ENCODE peak calls at places on chromosome X, in seven cellular contexts. R is stimulated activated naive B cell treated with anti-CD40 and anti-IgM and Interleukin-4, amounts not matched to agents 10 μg/mL and 1 μg/mL and 100 μg/mL, for 72 hours; C is activated CD4-positive, alpha-beta T cell treated with anti-CD3 and anti-CD28 coated beads, Interleukin-2, amount 50 U/mL, for 24 hours; N is ecto neural progenitor cell; P is RCC 7860; U is AG20443; K is WERI-Rb-1. X is an unnamed sample.

GRCh38 chrX:11190745-11191510 is 79.8 kb downstream of the HCCS start:
- DNase-seq in R (no peak), C (no peak), N (no peak), P (no peak), U (no peak), K (no peak), X (no peak)

GRCh38 chrX:21738145-21738949 is 19.6 kb downstream of the SMPX start:
- DNase-seq in R (no peak), C (no peak), N (peak; percentile 75), P (no peak), U (no peak), K (peak; percentile 87), X (peak; percentile 85)

GRCh38 chrX:20594985-20595384 is 328.3 kb upstream of the RPS6KA3 start:
- DNase-seq in R (no peak), C (no peak), N (no peak), P (peak; percentile 5), U (peak; percentile 18), K (no peak), X (no peak)

GRCh38 chrX:1465261-1466231 is 12.8 kb upstream of the ASMTL start:
- DNase-seq in R (no peak), C (no peak), N (peak; percentile 34), P (no peak), U (no peak), K (peak; percentile 13), X (peak; percentile 28)

GRCh38 chrX:23752740-23753435 is 9.8 kb upstream of the ACOT9 start:
- DNase-seq in R (no peak), C (no peak), N (no peak), P (no peak), U (peak; percentile 60), K (no peak), X (no peak)

GRCh38 chrX:145881175-145881867 is 63.7 kb downstream of the SLITRK2 start:
- DNase-seq in R (no peak), C (no peak), N (no peak), P (no peak), U (no peak), K (no peak), X (peak; percentile 35)

GRCh38 chrX:153926594-153926862 is 464 bp upstream of the ARHGAP4 start:
- DNase-seq in R (no peak), C (no peak), N (no peak), P (no peak), U (no peak), K (no peak), X (no peak)

GRCh38 chrX:72018277-72019112 is 107.8 kb downstream of the NHSL2 start:
- DNase-seq in R (peak; percentile 44), C (peak; percentile 49), N (peak; percentile 82), P (peak; percentile 68), U (peak; percentile 94), K (peak; percentile 72), X (peak; percentile 86)

GRCh38 chrX:56794831-56795230 is 65.8 kb downstream of the NBDY start:
- DNase-seq in R (no peak), C (no peak), N (no peak), P (no peak), U (no peak), K (no peak), X (no peak)

GRCh38 chrX:112628288-112628687 is 51.5 kb downstream of the LHFPL1 start:
- DNase-seq in R (no peak), C (no peak), N (no peak), P (no peak), U (no peak), K (no peak), X (no peak)

GRCh38 chrX:18883961-18884765 is 99.8 kb downstream of the PHKA2 start:
- DNase-seq in R (no peak), C (no peak), N (no peak), P (no peak), U (no peak), K (no peak), X (no peak)

GRCh38 chrX:48802089-48802812 is 384 bp downstream of the HDAC6 start:
- DNase-seq in R (peak; percentile 81), C (no peak), N (peak; percentile 87), P (peak; percentile 65), U (peak; percentile 75), K (peak; percentile 87), X (peak; percentile 88)

GRCh38 chrX:54492340-54492739 is 3.7 kb downstream of the FGD1 start:
- DNase-seq in R (no peak), C (no peak), N (no peak), P (peak; percentile 47), U (peak; percentile 68), K (no peak), X (peak; percentile 34)

GRCh38 chrX:136868283-136869055 is 12.1 kb downstream of the RBMX start:
- DNase-seq in R (no peak), C (no peak), N (no peak), P (no peak), U (no peak), K (no peak), X (no peak)

GRCh38 chrX:115560978-115561604 is at the start of gene PLS3:
- DNase-seq in R (no peak), C (no peak), N (peak; percentile 91), P (peak; percentile 74), U (peak; percentile 89), K (peak; percentile 84), X (peak; percentile 96)

GRCh38 chrX:13144927-13145659 is 100.7 kb upstream of the FAM9C start:
- DNase-seq in R (no peak), C (no peak), N (no peak), P (no peak), U (no peak), K (no peak), X (no peak)

GRCh38 chrX:16484338-16484737 is 165.6 kb upstream of the S100G start:
- DNase-seq in R (no peak), C (no peak), N (no peak), P (peak; percentile 80), U (peak; percentile 68), K (no peak), X (no peak)

GRCh38 chrX:132636080-132636479 is 147.2 kb upstream of the MBNL3 start:
- DNase-seq in R (no peak), C (no peak), N (no peak), P (no peak), U (no peak), K (no peak), X (no peak)

GRCh38 chrX:42680651-42681050 is 97.3 kb downstream of the PPP1R2C start:
- DNase-seq in R (no peak), C (no peak), N (no peak), P (no peak), U (peak; percentile 5), K (no peak), X (peak; percentile 53)

GRCh38 chrX:112614640-112615039 is 65.1 kb downstream of the LHFPL1 start:
- DNase-seq in R (no peak), C (no peak), N (no peak), P (peak; percentile 67), U (peak; percentile 20), K (no peak), X (peak; percentile 80)

GRCh38 chrX:53435997-53436396 is 1.8 kb upstream of the HSD17B10 start:
- DNase-seq in R (peak; percentile 52), C (no peak), N (peak; percentile 57), P (peak; percentile 13), U (peak; percentile 56), K (peak; percentile 75), X (peak; percentile 48)

GRCh38 chrX:76919761-76920160 is 492.3 kb downstream of the MAGEE1 start:
- DNase-seq in R (no peak), C (no peak), N (no peak), P (no peak), U (no peak), K (no peak), X (no peak)

GRCh38 chrX:39705299-39705698 is 392.5 kb downstream of the BCOR start:
- DNase-seq in R (no peak), C (no peak), N (no peak), P (peak; percentile 61), U (peak; percentile 84), K (peak; percentile 35), X (no peak)

GRCh38 chrX:109841869-109842579 is 109.0 kb upstream of the ACSL4 start:
- DNase-seq in R (no peak), C (no peak), N (no peak), P (no peak), U (no peak), K (no peak), X (no peak)

GRCh38 chrX:18598413-18598812 is 73.5 kb downstream of the RS1 start:
- DNase-seq in R (no peak), C (no peak), N (no peak), P (no peak), U (no peak), K (no peak), X (no peak)

GRCh38 chrX:133645977-133646750 is 230.9 kb upstream of the GPC4 start:
- DNase-seq in R (no peak), C (no peak), N (no peak), P (no peak), U (peak; percentile 75), K (no peak), X (no peak)

GRCh38 chrX:69165116-69165651 is at the start of gene PJA1:
- DNase-seq in R (peak; percentile 63), C (peak; percentile 40), N (peak; percentile 75), P (peak; percentile 42), U (peak; percentile 87), K (peak; percentile 68), X (peak; percentile 62)

GRCh38 chrX:22922961-22923360 is 76.8 kb upstream of the DDX53 start:
- DNase-seq in R (no peak), C (no peak), N (no peak), P (no peak), U (peak; percentile 5), K (no peak), X (no peak)

GRCh38 chrX:115892056-115892708 is 278.4 kb upstream of the AGTR2 start:
- DNase-seq in R (no peak), C (no peak), N (no peak), P (no peak), U (no peak), K (no peak), X (no peak)

GRCh38 chrX:45669715-45670360 is 469.2 kb upstream of the DIPK2B start:
- DNase-seq in R (no peak), C (no peak), N (no peak), P (no peak), U (peak; percentile 9), K (no peak), X (no peak)

GRCh38 chrX:129842510-129843208 is 1.0 kb downstream of the ZDHHC9 start:
- DNase-seq in R (no peak), C (no peak), N (no peak), P (no peak), U (peak; percentile 14), K (no peak), X (no peak)

GRCh38 chrX:65630771-65631170 is 36.7 kb upstream of the MSN start:
- DNase-seq in R (no peak), C (no peak), N (no peak), P (no peak), U (no peak), K (no peak), X (no peak)

GRCh38 chrX:14630724-14631123 is 101.4 kb downstream of the GLRA2 start:
- DNase-seq in R (no peak), C (no peak), N (no peak), P (no peak), U (no peak), K (peak; percentile 6), X (no peak)

GRCh38 chrX:39576081-39576701 is 521.6 kb downstream of the BCOR start:
- DNase-seq in R (no peak), C (no peak), N (peak; percentile 66), P (no peak), U (no peak), K (no peak), X (peak; percentile 36)

GRCh38 chrX:21153503-21153902 is 220.7 kb upstream of the CNKSR2 start:
- DNase-seq in R (no peak), C (no peak), N (no peak), P (no peak), U (peak; percentile 42), K (no peak), X (no peak)

GRCh38 chrX:103275947-103276567 is 493 bp downstream of the TCEAL5 start:
- DNase-seq in R (no peak), C (no peak), N (no peak), P (no peak), U (peak; percentile 5), K (no peak), X (no peak)

GRCh38 chrX:8194216-8194615 is 23.1 kb upstream of the VCX2 start:
- DNase-seq in R (no peak), C (no peak), N (no peak), P (no peak), U (no peak), K (no peak), X (no peak)

GRCh38 chrX:137568741-137569469 is 3.0 kb downstream of the ZIC3 start:
- DNase-seq in R (no peak), C (no peak), N (peak; percentile 49), P (no peak), U (no peak), K (no peak), X (peak; percentile 31)

X was measured in H9.